ENCODE peak calls at places on chromosomes 4 and X, in four cellular contexts. A, K, C and Z are unnamed samples.

GRCh38 chr4:156237192-156237591 is 283.5 kb upstream of the CTSO start:
- DNase-seq in A (no peak), K (no peak), C (no peak), Z (no peak)

GRCh38 chr4:55435136-55435535 is 39.4 kb downstream of the TMEM165 start:
- DNase-seq in A (no peak), K (no peak), C (no peak), Z (no peak)

GRCh38 chr4:90357117-90357710 is 230.0 kb downstream of the CCSER1 start:
- DNase-seq in A (no peak), K (peak), C (peak), Z (no peak)

GRCh38 chr4:182845618-182846017 is 71.6 kb downstream of the DCTD start:
- DNase-seq in A (no peak), K (no peak), C (no peak), Z (no peak)

GRCh38 chr4:24174622-24175021 is 284.8 kb upstream of the PPARGC1A start:
- DNase-seq in A (no peak), K (no peak), C (no peak), Z (no peak)

GRCh38 chr4:124079174-124079780 is 633.3 kb downstream of the ANKRD50 start:
- DNase-seq in A (no peak), K (no peak), C (no peak), Z (no peak)

GRCh38 chrX:68829594-68830485 is 1.0 kb downstream of the EFNB1 start:
- DNase-seq in A (no peak), K (no peak), C (peak), Z (no peak)

GRCh38 chr4:167233523-167234387 is 539 bp downstream of the SPOCK3 start:
- DNase-seq in A (no peak), K (no peak), C (peak), Z (peak)

GRCh38 chrX:46580613-46581012 is 7.0 kb downstream of the CHST7 start:
- DNase-seq in A (no peak), K (no peak), C (no peak), Z (no peak)

GRCh38 chr4:159174645-159175147 is 71.8 kb downstream of the RAPGEF2 start:
- DNase-seq in A (no peak), K (no peak), C (no peak), Z (no peak)

GRCh38 chr4:176406297-176406696 is 86.5 kb downstream of the SPCS3 start:
- DNase-seq in A (no peak), K (no peak), C (no peak), Z (no peak)

GRCh38 chrX:47169726-47170515 is 23.7 kb upstream of the UBA1 start:
- DNase-seq in A (no peak), K (no peak), C (peak), Z (no peak)

GRCh38 chr4:1329408-1330371 is 17.3 kb upstream of the UVSSA start:
- DNase-seq in A (no peak), K (no peak), C (no peak), Z (no peak)

GRCh38 chr4:113823291-113823659 is 61.7 kb upstream of the CAMK2D start:
- DNase-seq in A (no peak), K (no peak), C (no peak), Z (no peak)

GRCh38 chr4:121183359-121183758 is 19.2 kb upstream of the TNIP3 start:
- DNase-seq in A (no peak), K (no peak), C (no peak), Z (no peak)

GRCh38 chrX:7149421-7149820 is 1.5 kb upstream of the PUDP start:
- DNase-seq in A (no peak), K (no peak), C (no peak), Z (no peak)

GRCh38 chr4:53960843-53961242 is 103.6 kb downstream of the CHIC2 start:
- DNase-seq in A (no peak), K (no peak), C (no peak), Z (no peak)

GRCh38 chr4:148857234-148857972 is 415.2 kb upstream of the NR3C2 start:
- DNase-seq in A (no peak), K (no peak), C (no peak), Z (no peak)

GRCh38 chr4:98468744-98469143 is 189.7 kb downstream of the TSPAN5 start:
- DNase-seq in A (no peak), K (no peak), C (no peak), Z (no peak)

GRCh38 chrX:148381603-148382002 is 118.8 kb upstream of the AFF2 start:
- DNase-seq in A (no peak), K (no peak), C (no peak), Z (no peak)

GRCh38 chr4:92101609-92102231 is 202.0 kb upstream of the GRID2 start:
- DNase-seq in A (no peak), K (no peak), C (no peak), Z (no peak)

GRCh38 chr4:107689912-107690587 is 30.0 kb downstream of the PAPSS1 start:
- DNase-seq in A (no peak), K (peak), C (no peak), Z (no peak)

GRCh38 chr4:145868637-145869409 is 69.8 kb downstream of the ZNF827 start:
- DNase-seq in A (no peak), K (no peak), C (no peak), Z (no peak)

GRCh38 chr4:1295405-1296055 is 5.8 kb downstream of the MAEA start:
- DNase-seq in A (no peak), K (no peak), C (no peak), Z (no peak)

GRCh38 chr4:53497446-53498069 is 93.7 kb downstream of the LNX1 start:
- DNase-seq in A (no peak), K (peak), C (no peak), Z (peak)

GRCh38 chr4:32991663-32992062 is 2271.5 kb downstream of the PCDH7 start:
- DNase-seq in A (no peak), K (no peak), C (no peak), Z (no peak)

GRCh38 chrX:49054073-49054762 is 4.6 kb upstream of the CCDC120 start:
- DNase-seq in A (no peak), K (no peak), C (no peak), Z (no peak)

GRCh38 chrX:1486177-1486576 is 33.5 kb upstream of the ASMTL start:
- DNase-seq in A (no peak), K (no peak), C (no peak), Z (no peak)

GRCh38 chr4:22491939-22492338 is 23.9 kb downstream of the ADGRA3 start:
- DNase-seq in A (no peak), K (no peak), C (no peak), Z (no peak)

DNA sequence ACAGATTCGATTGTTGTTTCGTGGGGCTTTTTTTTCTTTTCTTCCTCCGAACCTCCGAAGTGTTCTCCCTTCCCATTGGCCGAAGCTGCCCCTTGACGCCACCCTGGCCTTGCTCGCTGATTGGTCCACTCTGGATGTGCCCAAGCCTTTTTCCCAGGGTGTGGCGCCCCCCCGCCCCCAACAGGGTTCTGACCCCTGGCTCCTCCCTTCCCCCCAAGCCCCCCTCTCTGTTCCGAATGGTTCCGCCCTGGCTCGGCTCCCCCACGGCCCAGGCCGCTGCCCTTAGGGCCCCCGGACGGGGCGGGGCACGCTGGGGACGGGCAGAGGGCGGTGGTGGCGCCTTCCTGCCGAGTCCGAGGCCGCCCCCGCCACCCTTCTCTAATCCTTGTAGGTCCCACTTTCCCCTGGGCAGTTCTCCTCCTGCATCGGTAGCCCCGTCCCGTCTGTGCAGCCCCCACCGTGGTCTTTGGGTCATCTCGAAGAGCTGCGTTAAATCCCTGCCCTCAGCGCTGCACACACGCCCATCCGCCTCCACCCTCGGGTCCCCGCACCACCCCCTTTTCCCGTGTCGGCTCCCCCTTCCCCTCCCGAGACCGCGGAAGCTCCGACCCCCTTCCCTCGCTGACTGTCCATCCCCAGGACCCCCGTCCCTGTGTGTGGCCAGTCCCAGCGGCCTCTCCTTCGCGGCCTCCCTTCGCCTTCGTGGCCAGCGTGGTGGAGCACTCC is 25.6 kb downstream of the UTP14A start:
- DNase-seq in A (peak), K (peak), C (peak), Z (peak)
- TF ChIP-seq FOXJ3 in A (no peak), K (no peak), C (no peak), Z (no peak)

DNA sequence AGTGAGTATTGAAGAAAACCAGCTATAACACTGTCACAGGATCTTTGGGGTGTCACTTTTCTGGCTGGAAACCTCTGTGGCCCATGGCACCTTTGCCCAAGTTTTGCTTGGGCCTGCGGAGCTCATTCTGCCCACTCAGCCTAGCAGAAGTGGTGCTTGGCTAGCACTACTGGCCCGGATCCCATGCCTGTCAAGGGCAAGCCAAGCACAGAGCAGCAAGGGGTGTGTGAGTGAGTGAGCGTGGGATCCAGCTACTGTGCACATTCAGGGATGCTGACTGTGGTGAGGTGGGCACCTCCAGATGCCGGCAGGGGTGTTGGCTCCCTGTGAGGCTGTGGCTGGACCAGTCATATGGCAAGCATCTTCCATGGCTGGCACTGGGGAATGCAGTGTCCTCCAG is 55.4 kb upstream of the RASGEF1B start:
- DNase-seq in A (no peak), K (no peak), C (no peak), Z (no peak)
- TF ChIP-seq FOXJ3 in A (no peak), K (no peak), C (no peak), Z (no peak)

GRCh38 chr4:27350161-27350560 is 489.5 kb downstream of the STIM2 start:
- DNase-seq in A (no peak), K (no peak), C (no peak), Z (no peak)
- TF ChIP-seq FOXJ3 in A (no peak), K (no peak), C (no peak), Z (no peak)

GRCh38 chr4:40502220-40502619 is 127.4 kb downstream of the RBM47 start:
- DNase-seq in A (no peak), K (no peak), C (no peak), Z (no peak)

GRCh38 chr4:40500781-40501180 is 128.9 kb downstream of the RBM47 start:
- DNase-seq in A (no peak), K (no peak), C (no peak), Z (no peak)

GRCh38 chr4:40506066-40506465 is 123.6 kb downstream of the RBM47 start:
- DNase-seq in A (no peak), K (peak), C (no peak), Z (no peak)

GRCh38 chr4:40506492-40506891 is 123.2 kb downstream of the RBM47 start:
- DNase-seq in A (no peak), K (no peak), C (no peak), Z (no peak)

GRCh38 chr4:40502936-40503335 is 126.7 kb downstream of the RBM47 start:
- DNase-seq in A (no peak), K (no peak), C (no peak), Z (no peak)
- TF ChIP-seq FOXJ3 in A (no peak), K (no peak), C (no peak), Z (no peak)

GRCh38 chr4:73453701-73454005 is 17.6 kb downstream of the AFP start:
- DNase-seq in A (no peak), K (no peak), C (no peak), Z (no peak)

GRCh38 chr4:73454920-73455319 is 18.9 kb downstream of the AFP start:
- DNase-seq in A (no peak), K (no peak), C (no peak), Z (no peak)

GRCh38 chr4:73451978-73452747 is 16.1 kb downstream of the AFP start:
- DNase-seq in A (no peak), K (no peak), C (no peak), Z (no peak)

GRCh38 chr4:73451404-73451803 is 15.4 kb downstream of the AFP start:
- DNase-seq in A (no peak), K (no peak), C (no peak), Z (peak)

DNA sequence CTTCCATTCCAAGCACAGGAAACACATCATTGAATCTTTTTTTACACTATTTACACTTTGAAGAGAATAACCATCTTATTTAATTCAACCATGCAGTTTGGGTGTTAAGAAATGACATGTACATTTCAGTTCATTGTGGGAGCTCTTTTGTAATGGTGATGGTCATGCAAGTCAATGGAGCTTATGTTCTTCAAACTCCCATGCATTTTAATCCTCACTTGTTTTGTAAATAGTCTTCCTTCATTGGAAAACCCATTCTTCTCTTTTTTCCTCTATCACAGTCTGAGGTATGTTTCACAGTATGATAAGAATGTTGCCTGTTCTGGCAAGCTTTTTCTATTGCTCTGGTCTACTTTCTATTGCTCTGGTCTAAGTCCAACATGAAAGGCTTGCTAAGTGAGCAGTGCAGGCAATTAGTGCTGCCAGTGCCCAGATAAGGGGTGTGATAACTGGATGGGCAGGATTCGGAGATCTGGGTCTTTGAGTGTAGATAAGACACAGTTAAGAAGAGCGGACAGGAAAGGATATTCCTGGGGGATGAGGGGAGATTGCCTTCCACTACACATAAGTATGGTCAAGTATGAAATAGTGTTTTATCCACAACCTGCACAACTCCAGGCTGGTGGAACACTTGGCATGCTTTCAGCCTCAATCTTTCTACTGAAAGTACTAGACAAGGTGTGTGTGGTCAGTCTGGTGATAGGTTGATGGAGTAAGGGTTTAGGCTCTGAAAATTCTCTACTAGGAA is 17.1 kb downstream of the AFP start:
- DNase-seq in A (no peak), K (peak), C (no peak), Z (no peak)
- TF ChIP-seq FOXJ3 in A (no peak), K (no peak), C (no peak), Z (no peak)

DNA sequence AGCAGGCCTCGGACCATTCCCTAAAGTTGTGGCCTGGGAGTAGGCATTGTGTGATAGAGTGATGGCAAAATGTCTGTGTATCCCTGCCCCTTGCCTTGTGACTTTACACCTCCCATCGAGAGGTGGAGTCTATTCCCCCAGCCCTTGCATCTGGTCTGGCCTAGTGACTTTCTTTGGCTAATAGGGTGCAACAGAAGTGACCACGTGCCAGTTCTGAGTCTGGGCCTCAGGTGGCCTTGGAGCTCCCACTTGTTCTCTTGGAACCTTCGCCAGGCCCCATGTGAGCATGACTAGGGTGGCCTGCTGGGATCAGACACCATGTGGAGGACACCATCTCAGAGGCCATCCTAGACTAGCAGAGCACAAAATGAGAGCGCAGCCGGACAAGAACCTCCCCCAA is 3.9 kb upstream of the RNF4 start:
- DNase-seq in A (no peak), K (no peak), C (no peak), Z (no peak)
- TF ChIP-seq FOXJ3 in A (no peak), K (no peak), C (no peak), Z (no peak)

DNA sequence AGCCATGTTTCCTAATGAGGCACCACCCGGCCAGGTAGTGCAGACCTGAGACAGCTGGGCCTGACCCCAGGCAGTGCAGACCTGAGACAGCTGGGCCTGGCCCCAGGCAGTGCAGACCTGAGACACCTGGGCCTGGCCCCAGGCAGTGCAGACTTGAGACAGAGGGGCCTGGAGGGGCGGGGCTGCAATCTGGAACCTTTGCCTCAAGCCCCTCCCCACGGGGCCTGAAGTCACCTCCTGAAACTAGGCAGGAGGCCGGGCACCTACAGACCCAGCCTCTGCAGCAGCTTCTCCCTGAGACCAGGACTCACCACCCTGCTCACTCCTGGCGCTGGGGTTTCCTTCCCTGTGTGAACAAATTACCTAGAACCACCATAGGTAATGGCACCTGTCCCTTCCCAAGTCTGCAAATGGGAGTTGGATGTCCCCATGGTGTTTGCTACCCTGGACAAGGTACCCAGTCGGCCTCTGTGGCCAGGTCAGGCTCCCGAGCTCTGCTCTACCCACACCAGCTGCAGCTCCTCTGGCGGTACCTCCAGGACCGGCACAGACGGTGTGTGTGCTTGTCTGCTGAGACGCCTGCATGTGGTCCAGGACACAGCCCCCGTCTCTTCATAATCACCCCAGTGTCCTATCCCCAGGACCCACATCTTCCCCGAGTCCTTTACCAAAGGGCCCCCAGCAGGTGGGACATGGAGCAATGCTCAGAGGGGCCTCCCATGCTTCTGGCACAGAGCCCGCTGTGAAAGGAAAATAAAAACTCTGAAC is 53.1 kb upstream of the C4orf50 start:
- DNase-seq in A (no peak), K (no peak), C (no peak), Z (peak)
- TF ChIP-seq FOXJ3 in A (no peak), K (no peak), C (no peak), Z (no peak)

DNA sequence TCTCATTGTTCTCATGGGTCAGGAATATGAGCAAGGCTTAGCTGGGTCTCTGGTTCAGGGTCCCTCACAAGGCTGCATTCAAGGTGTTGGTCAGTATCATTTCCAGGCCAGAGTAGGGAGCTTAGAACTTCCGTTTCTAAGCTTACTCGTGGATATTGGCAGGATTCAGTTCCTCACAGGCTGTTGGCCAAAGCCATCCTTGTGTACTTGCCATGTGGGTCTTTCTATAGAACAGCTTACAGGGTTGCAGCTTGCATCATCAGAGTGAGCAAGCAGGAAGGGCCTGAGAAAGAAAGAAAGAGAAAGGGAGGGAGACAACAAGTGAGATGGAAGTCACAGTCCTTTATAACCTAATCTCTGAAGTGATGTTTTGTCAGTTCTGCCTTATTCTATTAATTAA is 5.1 kb upstream of the LIMCH1 start:
- DNase-seq in A (no peak), K (no peak), C (no peak), Z (no peak)
- TF ChIP-seq FOXJ3 in A (no peak), K (no peak), C (no peak), Z (no peak)